ENCODE peak calls at places on chromosomes 5 and 9, in ten cellular contexts. One of them, this sample, is unnamed.
A peak's percentile ranks its signal among the peaks of the same experiment; 100 is the strongest.

GRCh38 chr9:103183569-103184191 is 188.5 kb downstream of the CYLC2 start:
- DNase-seq in Panc1: no peak
- DNase-seq in NB4: no peak
- DNase-seq in spleen: no peak
- DNase-seq in tibial nerve: peak; percentile 5
- DNase-seq in fibroblast of mammary gland: peak; percentile 16
- DNase-seq in CD8-positive, alpha-beta T cell: no peak
- DNase-seq in A549: no peak
- DNase-seq in Peyer's patch: no peak
- DNase-seq in HCT116: no peak
- DNase-seq in this sample: peak; percentile 53

GRCh38 chr5:78497573-78498533 is 137.4 kb downstream of the SCAMP1 start:
- DNase-seq in Panc1: no peak
- DNase-seq in NB4: no peak
- DNase-seq in spleen: no peak
- DNase-seq in tibial nerve: no peak
- DNase-seq in fibroblast of mammary gland: peak; percentile 56
- DNase-seq in CD8-positive, alpha-beta T cell: no peak
- DNase-seq in A549: no peak
- DNase-seq in Peyer's patch: no peak
- DNase-seq in HCT116: no peak
- DNase-seq in this sample: no peak

GRCh38 chr9:134442486-134443168 is 116.4 kb downstream of the RXRA start:
- DNase-seq in Panc1: no peak
- DNase-seq in NB4: peak; percentile 64
- DNase-seq in spleen: no peak
- DNase-seq in tibial nerve: no peak
- DNase-seq in fibroblast of mammary gland: peak; percentile 12
- DNase-seq in CD8-positive, alpha-beta T cell: no peak
- DNase-seq in A549: no peak
- DNase-seq in Peyer's patch: no peak
- DNase-seq in HCT116: no peak
- DNase-seq in this sample: peak; percentile 24

GRCh38 chr9:89435315-89435823 is 62.5 kb downstream of the SEMA4D start:
- DNase-seq in Panc1: no peak
- DNase-seq in NB4: no peak
- DNase-seq in spleen: peak; percentile 13
- DNase-seq in tibial nerve: no peak
- DNase-seq in fibroblast of mammary gland: no peak
- DNase-seq in CD8-positive, alpha-beta T cell: no peak
- DNase-seq in A549: no peak
- DNase-seq in Peyer's patch: peak; percentile 93
- DNase-seq in HCT116: peak; percentile 43
- DNase-seq in this sample: peak; percentile 47

GRCh38 chr9:137241490-137242328 is 622 bp downstream of the TUBB4B start:
- DNase-seq in Panc1: no peak
- DNase-seq in NB4: peak; percentile 63
- DNase-seq in spleen: peak; percentile 94
- DNase-seq in tibial nerve: peak; percentile 27
- DNase-seq in fibroblast of mammary gland: peak; percentile 44
- DNase-seq in CD8-positive, alpha-beta T cell: peak; percentile 28
- DNase-seq in A549: no peak
- DNase-seq in Peyer's patch: peak; percentile 86
- DNase-seq in HCT116: no peak
- DNase-seq in this sample: peak; percentile 80

GRCh38 chr9:27065288-27065687 is 43.7 kb upstream of the TEK start:
- DNase-seq in Panc1: no peak
- DNase-seq in NB4: no peak
- DNase-seq in spleen: no peak
- DNase-seq in tibial nerve: no peak
- DNase-seq in fibroblast of mammary gland: peak; percentile 12
- DNase-seq in CD8-positive, alpha-beta T cell: no peak
- DNase-seq in A549: no peak
- DNase-seq in Peyer's patch: no peak
- DNase-seq in HCT116: no peak
- DNase-seq in this sample: peak; percentile 26

GRCh38 chr5:68562308-68562707 is 346.8 kb downstream of the PIK3R1 start:
- DNase-seq in Panc1: no peak
- DNase-seq in NB4: no peak
- DNase-seq in spleen: no peak
- DNase-seq in tibial nerve: peak; percentile 43
- DNase-seq in fibroblast of mammary gland: peak; percentile 58
- DNase-seq in CD8-positive, alpha-beta T cell: no peak
- DNase-seq in A549: no peak
- DNase-seq in Peyer's patch: no peak
- DNase-seq in HCT116: no peak
- DNase-seq in this sample: peak; percentile 34

GRCh38 chr5:14948341-14948830 is 76.8 kb upstream of the ANKH start:
- DNase-seq in Panc1: no peak
- DNase-seq in NB4: no peak
- DNase-seq in spleen: no peak
- DNase-seq in tibial nerve: no peak
- DNase-seq in fibroblast of mammary gland: no peak
- DNase-seq in CD8-positive, alpha-beta T cell: no peak
- DNase-seq in A549: no peak
- DNase-seq in Peyer's patch: no peak
- DNase-seq in HCT116: no peak
- DNase-seq in this sample: no peak

GRCh38 chr5:56812110-56812509 is 3.2 kb upstream of the MAP3K1 start:
- DNase-seq in Panc1: no peak
- DNase-seq in NB4: peak; percentile 76
- DNase-seq in spleen: no peak
- DNase-seq in tibial nerve: no peak
- DNase-seq in fibroblast of mammary gland: no peak
- DNase-seq in CD8-positive, alpha-beta T cell: no peak
- DNase-seq in A549: no peak
- DNase-seq in Peyer's patch: no peak
- DNase-seq in HCT116: no peak
- DNase-seq in this sample: peak; percentile 36

GRCh38 chr9:134391319-134392231 is 65.3 kb downstream of the RXRA start:
- DNase-seq in Panc1: no peak
- DNase-seq in NB4: no peak
- DNase-seq in spleen: peak; percentile 89
- DNase-seq in tibial nerve: no peak
- DNase-seq in fibroblast of mammary gland: no peak
- DNase-seq in CD8-positive, alpha-beta T cell: peak; percentile 59
- DNase-seq in A549: no peak
- DNase-seq in Peyer's patch: no peak
- DNase-seq in HCT116: no peak
- DNase-seq in this sample: no peak

GRCh38 chr9:103985082-103985481 is 109.0 kb upstream of the SMC2 start:
- DNase-seq in Panc1: no peak
- DNase-seq in NB4: no peak
- DNase-seq in spleen: no peak
- DNase-seq in tibial nerve: no peak
- DNase-seq in fibroblast of mammary gland: no peak
- DNase-seq in CD8-positive, alpha-beta T cell: no peak
- DNase-seq in A549: no peak
- DNase-seq in Peyer's patch: no peak
- DNase-seq in HCT116: no peak
- DNase-seq in this sample: no peak

GRCh38 chr9:5786370-5787127 is 46.4 kb downstream of the ERMP1 start:
- DNase-seq in Panc1: no peak
- DNase-seq in NB4: no peak
- DNase-seq in spleen: no peak
- DNase-seq in tibial nerve: no peak
- DNase-seq in fibroblast of mammary gland: peak; percentile 11
- DNase-seq in CD8-positive, alpha-beta T cell: no peak
- DNase-seq in A549: no peak
- DNase-seq in Peyer's patch: no peak
- DNase-seq in HCT116: no peak
- DNase-seq in this sample: peak; percentile 7
- H3K4me3 ChIP-seq in Panc1: no peak overlapping the region
- H3K4me3 ChIP-seq in NB4: no peak overlapping the region
- H3K4me3 ChIP-seq in spleen: no peak overlapping the region
- H3K4me3 ChIP-seq in tibial nerve: no peak overlapping the region
- H3K4me3 ChIP-seq in fibroblast of mammary gland: no peak overlapping the region
- H3K4me3 ChIP-seq in CD8-positive, alpha-beta T cell: no peak overlapping the region
- H3K4me3 ChIP-seq in A549: no peak overlapping the region
- H3K4me3 ChIP-seq in Peyer's patch: no peak overlapping the region
- H3K4me3 ChIP-seq in HCT116: no peak overlapping the region
- H3K4me3 ChIP-seq in this sample: no peak overlapping the region

GRCh38 chr5:92467695-92468094 is 1084.6 kb upstream of the ARRDC3 start:
- DNase-seq in Panc1: no peak
- DNase-seq in NB4: no peak
- DNase-seq in spleen: no peak
- DNase-seq in tibial nerve: no peak
- DNase-seq in fibroblast of mammary gland: no peak
- DNase-seq in CD8-positive, alpha-beta T cell: no peak
- DNase-seq in A549: no peak
- DNase-seq in Peyer's patch: no peak
- DNase-seq in HCT116: no peak
- DNase-seq in this sample: no peak

GRCh38 chr5:92468307-92468706 is 1085.2 kb upstream of the ARRDC3 start:
- DNase-seq in Panc1: no peak
- DNase-seq in NB4: no peak
- DNase-seq in spleen: no peak
- DNase-seq in tibial nerve: no peak
- DNase-seq in fibroblast of mammary gland: no peak
- DNase-seq in CD8-positive, alpha-beta T cell: no peak
- DNase-seq in A549: no peak
- DNase-seq in Peyer's patch: no peak
- DNase-seq in HCT116: no peak
- DNase-seq in this sample: no peak

GRCh38 chr5:92472981-92473566 is 1090.0 kb upstream of the ARRDC3 start:
- DNase-seq in Panc1: no peak
- DNase-seq in NB4: no peak
- DNase-seq in spleen: no peak
- DNase-seq in tibial nerve: no peak
- DNase-seq in fibroblast of mammary gland: no peak
- DNase-seq in CD8-positive, alpha-beta T cell: no peak
- DNase-seq in A549: no peak
- DNase-seq in Peyer's patch: no peak
- DNase-seq in HCT116: no peak
- DNase-seq in this sample: no peak

GRCh38 chr5:92471861-92472260 is 1088.7 kb upstream of the ARRDC3 start:
- DNase-seq in Panc1: no peak
- DNase-seq in NB4: no peak
- DNase-seq in spleen: no peak
- DNase-seq in tibial nerve: no peak
- DNase-seq in fibroblast of mammary gland: no peak
- DNase-seq in CD8-positive, alpha-beta T cell: no peak
- DNase-seq in A549: no peak
- DNase-seq in Peyer's patch: no peak
- DNase-seq in HCT116: no peak
- DNase-seq in this sample: no peak

GRCh38 chr5:92470770-92471169 is 1087.7 kb upstream of the ARRDC3 start:
- DNase-seq in Panc1: no peak
- DNase-seq in NB4: no peak
- DNase-seq in spleen: no peak
- DNase-seq in tibial nerve: no peak
- DNase-seq in fibroblast of mammary gland: no peak
- DNase-seq in CD8-positive, alpha-beta T cell: no peak
- DNase-seq in A549: no peak
- DNase-seq in Peyer's patch: no peak
- DNase-seq in HCT116: no peak
- DNase-seq in this sample: no peak
- TF ChIP-seq CTCF in Panc1: no peak
- TF ChIP-seq CTCF in NB4: peak; percentile 34
- TF ChIP-seq CTCF in spleen: no peak
- TF ChIP-seq CTCF in tibial nerve: no peak
- TF ChIP-seq CTCF in fibroblast of mammary gland: no peak
- TF ChIP-seq CTCF in CD8-positive, alpha-beta T cell: no peak
- TF ChIP-seq CTCF in A549: no peak
- TF ChIP-seq CTCF in Peyer's patch: no peak
- TF ChIP-seq CTCF in HCT116: no peak
- TF ChIP-seq CTCF in this sample: peak; percentile 8

GRCh38 chr9:126155756-126156664 is 170.6 kb upstream of the MVB12B start:
- DNase-seq in Panc1: no peak
- DNase-seq in NB4: no peak
- DNase-seq in spleen: peak; percentile 41
- DNase-seq in tibial nerve: no peak
- DNase-seq in fibroblast of mammary gland: no peak
- DNase-seq in CD8-positive, alpha-beta T cell: no peak
- DNase-seq in A549: no peak
- DNase-seq in Peyer's patch: peak; percentile 26
- DNase-seq in HCT116: no peak
- DNase-seq in this sample: no peak

GRCh38 chr9:126157409-126157808 is 169.2 kb upstream of the MVB12B start:
- DNase-seq in Panc1: no peak
- DNase-seq in NB4: no peak
- DNase-seq in spleen: peak; percentile 39
- DNase-seq in tibial nerve: no peak
- DNase-seq in fibroblast of mammary gland: no peak
- DNase-seq in CD8-positive, alpha-beta T cell: no peak
- DNase-seq in A549: no peak
- DNase-seq in Peyer's patch: no peak
- DNase-seq in HCT116: no peak
- DNase-seq in this sample: no peak

GRCh38 chr9:126157826-126158431 is 168.7 kb upstream of the MVB12B start:
- DNase-seq in Panc1: no peak
- DNase-seq in NB4: no peak
- DNase-seq in spleen: peak; percentile 22
- DNase-seq in tibial nerve: no peak
- DNase-seq in fibroblast of mammary gland: no peak
- DNase-seq in CD8-positive, alpha-beta T cell: no peak
- DNase-seq in A549: no peak
- DNase-seq in Peyer's patch: no peak
- DNase-seq in HCT116: no peak
- DNase-seq in this sample: no peak

GRCh38 chr9:126158591-126159519 is 167.8 kb upstream of the MVB12B start:
- DNase-seq in Panc1: no peak
- DNase-seq in NB4: no peak
- DNase-seq in spleen: peak; percentile 53
- DNase-seq in tibial nerve: no peak
- DNase-seq in fibroblast of mammary gland: no peak
- DNase-seq in CD8-positive, alpha-beta T cell: no peak
- DNase-seq in A549: no peak
- DNase-seq in Peyer's patch: no peak
- DNase-seq in HCT116: no peak
- DNase-seq in this sample: no peak

DNA sequence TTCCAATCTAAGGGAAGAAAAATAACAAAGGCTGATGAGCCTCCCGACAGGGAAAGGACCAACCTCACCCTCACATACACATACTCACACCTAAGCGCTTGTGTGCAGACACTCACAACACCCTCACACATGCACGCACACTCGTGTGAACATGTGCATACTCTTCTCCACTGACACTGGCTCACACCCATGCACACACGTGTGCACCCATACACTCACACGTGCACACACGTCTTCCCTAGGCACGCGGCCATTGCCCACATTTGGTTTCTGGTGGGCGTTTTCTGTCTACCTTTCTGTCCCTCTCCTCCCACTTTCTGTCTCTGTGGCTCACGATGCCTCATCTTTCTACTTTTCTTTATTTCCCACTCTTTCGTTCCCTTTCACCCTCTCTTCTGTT is 169.7 kb upstream of the MVB12B start:
- DNase-seq in Panc1: no peak
- DNase-seq in NB4: no peak
- DNase-seq in spleen: peak; percentile 35
- DNase-seq in tibial nerve: no peak
- DNase-seq in fibroblast of mammary gland: no peak
- DNase-seq in CD8-positive, alpha-beta T cell: no peak
- DNase-seq in A549: no peak
- DNase-seq in Peyer's patch: no peak
- DNase-seq in HCT116: no peak
- DNase-seq in this sample: no peak
- H3K4me3 ChIP-seq in Panc1: no peak overlapping the region
- H3K4me3 ChIP-seq in NB4: no peak overlapping the region
- H3K4me3 ChIP-seq in spleen: no peak overlapping the region
- H3K4me3 ChIP-seq in tibial nerve: no peak overlapping the region
- H3K4me3 ChIP-seq in fibroblast of mammary gland: no peak overlapping the region
- H3K4me3 ChIP-seq in CD8-positive, alpha-beta T cell: no peak overlapping the region
- H3K4me3 ChIP-seq in A549: no peak overlapping the region
- H3K4me3 ChIP-seq in Peyer's patch: no peak overlapping the region
- H3K4me3 ChIP-seq in HCT116: no peak overlapping the region
- H3K4me3 ChIP-seq in this sample: no peak overlapping the region

GRCh38 chr9:22790329-22790728 is 343.7 kb downstream of the DMRTA1 start:
- DNase-seq in Panc1: no peak
- DNase-seq in NB4: no peak
- DNase-seq in spleen: peak; percentile 56
- DNase-seq in tibial nerve: no peak
- DNase-seq in fibroblast of mammary gland: peak; percentile 19
- DNase-seq in CD8-positive, alpha-beta T cell: no peak
- DNase-seq in A549: no peak
- DNase-seq in Peyer's patch: no peak
- DNase-seq in HCT116: no peak
- DNase-seq in this sample: no peak
- TF ChIP-seq CTCF in Panc1: no peak
- TF ChIP-seq CTCF in NB4: no peak
- TF ChIP-seq CTCF in spleen: no peak
- TF ChIP-seq CTCF in tibial nerve: no peak
- TF ChIP-seq CTCF in fibroblast of mammary gland: no peak
- TF ChIP-seq CTCF in CD8-positive, alpha-beta T cell: no peak
- TF ChIP-seq CTCF in A549: no peak
- TF ChIP-seq CTCF in Peyer's patch: no peak
- TF ChIP-seq CTCF in HCT116: no peak
- TF ChIP-seq CTCF in this sample: no peak